ENCODE peak calls at places on chromosomes 7 and 10, in ten cellular contexts. O is NCI-H1105; G is iPS-NIHi11; N is lung microvascular endothelial cell; X is BE2C; D is activated naive CD4-positive, alpha-beta T cell; L is NCI-H748 treated with DMSO at 0.1 percent for 48 hours; Z is dorsolateral prefrontal cortex; T is stimulated activated CD4-positive, alpha-beta T cell treated with anti-CD3 and anti-CD28 coated beads, TNF-alpha, amount 100 ng/mL, for 48 hours; W is NCI-H187. S is an unnamed sample.

GRCh38 chr10:94131885-94132284 is 138.2 kb downstream of the PLCE1 start:
- DNase-seq in O (no peak), G (no peak), N (no peak), X (no peak), D (no peak), L (no peak), Z (no peak), T (no peak), W (no peak), S (peak)

GRCh38 chr10:6069101-6069931 is 7.1 kb upstream of the IL2RA start:
- DNase-seq in O (no peak), G (no peak), N (peak), X (no peak), D (no peak), L (no peak), Z (no peak), T (no peak), W (no peak), S (no peak)

GRCh38 chr10:10680496-10680895 is 337.2 kb upstream of the CELF2 start:
- DNase-seq in O (no peak), G (no peak), N (no peak), X (no peak), D (no peak), L (no peak), Z (no peak), T (no peak), W (no peak), S (no peak)

GRCh38 chr10:15293862-15294835 is 76.9 kb downstream of the FAM171A1 start:
- DNase-seq in O (no peak), G (no peak), N (no peak), X (no peak), D (no peak), L (no peak), Z (peak), T (no peak), W (no peak), S (no peak)

GRCh38 chr10:69716711-69717560 is 84.8 kb upstream of the COL13A1 start:
- DNase-seq in O (peak), G (peak), N (peak), X (peak), D (peak), L (peak), Z (peak), T (peak), W (no peak), S (peak)

GRCh38 chr7:97272237-97272975 is 154.9 kb downstream of the SDHAF3 start:
- DNase-seq in O (no peak), G (no peak), N (no peak), X (no peak), D (no peak), L (no peak), Z (no peak), T (no peak), W (no peak), S (no peak)

GRCh38 chr10:124717911-124718734 is 26.1 kb downstream of the FAM53B start:
- DNase-seq in O (no peak), G (no peak), N (no peak), X (no peak), D (peak), L (no peak), Z (no peak), T (peak), W (no peak), S (peak)

GRCh38 chr10:84078771-84079170 is 60.5 kb upstream of the GHITM start:
- DNase-seq in O (no peak), G (no peak), N (no peak), X (no peak), D (no peak), L (no peak), Z (no peak), T (no peak), W (no peak), S (no peak)

GRCh38 chr7:151571471-151571870 is 51.8 kb upstream of the RHEB start:
- DNase-seq in O (no peak), G (no peak), N (no peak), X (no peak), D (no peak), L (no peak), Z (no peak), T (no peak), W (no peak), S (no peak)